ENCODE peak calls at places on chromosomes 5 and 9, in four cellular contexts. T is HCT116, X is AG04450, L is lower lobe of right lung. O is an unnamed sample.

GRCh38 chr5:127830157-127830556 is 127.0 kb downstream of the CCDC192 start:
- DNase-seq in X (no peak), L (no peak), T (no peak), O (no peak)

GRCh38 chr5:87453801-87454200 is 41.1 kb upstream of the CCNH start:
- DNase-seq in L (no peak), T (no peak), X (no peak), O (no peak)

GRCh38 chr9:98790601-98791146 is 5.7 kb downstream of the ANKS6 start:
- DNase-seq in L (no peak), X (no peak), T (no peak), O (no peak)

GRCh38 chr9:83238871-83239624 is 176.1 kb upstream of the RASEF start:
- DNase-seq in T (no peak), L (no peak), X (no peak), O (no peak)

GRCh38 chr5:31193591-31194457 is at the start of gene CDH6:
- DNase-seq in X (peak), T (no peak), L (peak), O (peak)

GRCh38 chr9:37335238-37335637 is 87.3 kb upstream of the GRHPR start:
- DNase-seq in L (no peak), X (no peak), T (no peak), O (no peak)

GRCh38 chr5:67402526-67402925 is 205.9 kb upstream of the CD180 start:
- DNase-seq in T (no peak), L (no peak), X (no peak), O (no peak)

GRCh38 chr5:21791304-21791703 is 1061.8 kb downstream of the CDH12 start:
- DNase-seq in L (no peak), T (no peak), X (no peak), O (no peak)

GRCh38 chr9:37784291-37784639 is 599 bp downstream of the EXOSC3 start:
- DNase-seq in X (no peak), T (no peak), L (no peak), O (no peak)

GRCh38 chr9:126791406-126792230 is 13.2 kb upstream of the ZBTB43 start:
- DNase-seq in T (no peak), L (peak), X (peak), O (no peak)

GRCh38 chr5:179196420-179197079 is 136.4 kb downstream of the ZNF354C start:
- DNase-seq in X (no peak), T (no peak), L (peak), O (no peak)

DNA sequence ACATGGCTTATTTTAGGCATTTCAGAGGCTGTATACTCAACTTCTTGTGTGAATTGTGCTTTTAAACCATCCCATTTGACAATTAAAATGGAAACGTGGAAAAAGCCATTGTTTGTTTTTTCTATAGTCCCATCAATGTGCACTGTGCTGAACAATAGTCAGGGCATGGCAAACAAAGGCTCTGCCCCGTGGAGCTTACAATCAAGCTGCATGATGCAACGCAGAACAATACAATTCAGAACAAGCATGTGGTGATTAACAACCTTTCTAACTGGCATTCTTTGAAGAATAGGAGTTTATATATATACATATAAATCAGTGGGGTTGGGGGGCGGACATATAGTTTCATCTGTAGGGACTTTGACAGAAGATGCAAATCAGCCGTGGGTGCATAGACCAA is 2125.4 kb upstream of the WWC1 start:
- DNase-seq in L (no peak), T (no peak), X (no peak), O (no peak)
- H3K27ac ChIP-seq in L (no peak), T (no peak), X (no peak), O (no peak)

DNA sequence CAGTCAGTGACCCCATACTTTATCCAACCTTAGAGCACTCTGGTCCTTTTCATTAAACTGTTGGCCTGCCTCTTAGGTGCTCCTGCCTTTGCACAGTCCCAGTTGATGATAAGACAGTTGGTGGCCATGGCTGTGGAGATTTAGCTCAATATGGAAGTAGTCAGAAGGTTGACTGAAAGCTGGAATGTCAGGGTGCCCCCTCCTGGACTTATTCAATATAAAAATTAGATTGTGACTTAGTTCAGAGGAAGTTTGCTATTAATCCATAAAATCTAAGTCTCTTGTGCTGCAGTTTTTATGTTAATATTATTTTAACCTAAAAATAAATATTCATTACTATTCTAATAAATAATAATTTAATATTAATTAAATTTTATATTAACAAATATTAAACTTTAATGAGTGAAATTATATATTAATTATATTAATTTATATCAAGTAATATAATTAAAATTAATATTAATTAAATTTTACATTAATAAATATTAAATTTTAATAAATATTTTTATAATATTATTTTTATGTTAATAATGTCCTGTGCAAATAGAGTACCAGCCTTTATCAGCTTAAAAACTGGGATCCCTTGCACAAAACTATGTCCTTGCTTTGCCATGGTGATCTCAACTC is 77.7 kb upstream of the ADAMTSL1 start:
- DNase-seq in X (no peak), L (no peak), T (no peak), O (no peak)
- TF ChIP-seq CTCF in X (peak), L (no peak), T (no peak), O (no peak)

GRCh38 chr5:175531361-175531760 is 53.0 kb downstream of the SFXN1 start:
- DNase-seq in L (no peak), X (no peak), T (no peak), O (no peak)

GRCh38 chr5:175523292-175523691 is 44.9 kb downstream of the SFXN1 start:
- DNase-seq in L (no peak), T (no peak), X (no peak), O (no peak)

GRCh38 chr5:175524211-175524610 is 45.9 kb downstream of the SFXN1 start:
- DNase-seq in T (no peak), X (no peak), L (no peak), O (no peak)

GRCh38 chr5:175521313-175521833 is 43.0 kb downstream of the SFXN1 start:
- DNase-seq in X (no peak), L (no peak), T (no peak), O (no peak)

DNA sequence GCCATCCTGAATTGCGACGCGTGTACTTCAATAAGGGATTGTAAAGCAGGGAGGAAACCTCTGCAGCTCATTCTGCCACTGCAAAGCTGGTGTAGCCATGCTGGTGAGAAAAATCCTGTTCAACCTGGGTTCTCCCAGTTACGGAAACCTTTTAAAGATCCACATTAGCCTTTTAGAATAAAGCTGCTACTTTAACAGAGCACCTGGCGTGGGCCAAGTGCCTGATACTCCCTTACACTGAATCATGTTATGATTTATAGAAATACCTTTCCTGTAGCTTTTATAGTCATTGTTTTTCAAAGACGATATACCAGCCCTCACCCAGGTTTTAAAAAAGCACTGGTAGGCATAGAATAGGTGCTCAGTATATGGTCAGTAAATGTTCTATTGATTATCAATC is 48.3 kb downstream of the SFXN1 start:
- DNase-seq in L (no peak), X (no peak), T (no peak), O (no peak)
- H3K27ac ChIP-seq in L (no peak), X (no peak), T (no peak), O (no peak)

DNA sequence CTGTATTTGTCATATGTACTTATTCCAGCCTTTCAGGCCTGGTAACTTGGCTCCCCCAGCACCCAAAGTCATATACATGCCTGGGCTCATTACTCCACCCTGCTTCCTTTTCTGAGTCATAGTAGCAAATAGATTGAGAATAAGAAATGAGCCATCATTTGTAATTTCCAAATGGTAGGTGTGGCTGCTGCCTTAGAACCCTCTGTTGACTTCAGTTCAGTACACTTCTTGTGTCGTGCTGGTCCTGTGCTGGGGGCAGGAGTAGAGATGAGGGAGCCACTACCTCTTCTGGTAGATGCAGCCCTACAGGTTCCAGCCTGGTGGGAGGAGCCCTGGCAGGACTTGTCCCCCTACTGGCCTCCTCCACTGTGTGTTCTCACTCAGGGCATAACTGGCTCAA is 11.1 kb downstream of the GM2A start:
- DNase-seq in X (no peak), T (no peak), L (no peak), O (no peak)
- TF ChIP-seq CTCF in X (no peak), T (no peak), L (no peak), O (no peak)

GRCh38 chr9:108664309-108665255 is 191.2 kb downstream of the ACTL7B start:
- DNase-seq in L (no peak), X (no peak), T (no peak), O (no peak)
- H3K27ac ChIP-seq in L (no peak), X (no peak), T (no peak), O (no peak)